ENCODE peak calls at places on chromosomes 11 and 22, in four cellular contexts. One of them, this sample, is unnamed.

GRCh38 chr11:118908931-118909618 is 16.7 kb downstream of the BCL9L start:
- DNase-seq in A549: no peak
- DNase-seq in GM12878: no peak
- DNase-seq in K562: no peak
- DNase-seq in this sample: peak

GRCh38 chr22:19455585-19456370 is 8.3 kb upstream of the C22orf39 start:
- DNase-seq in A549: no peak
- DNase-seq in K562: no peak
- DNase-seq in GM12878: no peak
- DNase-seq in this sample: peak

GRCh38 chr11:66008468-66009101 is 3.2 kb upstream of the CST6 start:
- DNase-seq in GM12878: no peak
- DNase-seq in K562: no peak
- DNase-seq in A549: no peak
- DNase-seq in this sample: no peak

GRCh38 chr22:21866821-21867527 is 471 bp downstream of the MAPK1 start:
- DNase-seq in GM12878: no peak
- DNase-seq in K562: peak
- DNase-seq in A549: no peak
- DNase-seq in this sample: no peak

GRCh38 chr22:46725096-46725495 is 13.0 kb downstream of the CERK start:
- DNase-seq in GM12878: no peak
- DNase-seq in K562: no peak
- DNase-seq in A549: no peak
- DNase-seq in this sample: no peak

GRCh38 chr22:47166446-47167016 is 404.1 kb downstream of the TBC1D22A start:
- DNase-seq in A549: no peak
- DNase-seq in K562: no peak
- DNase-seq in GM12878: no peak
- DNase-seq in this sample: no peak

GRCh38 chr11:8693010-8693551 is 10.5 kb downstream of the RPL27A start:
- DNase-seq in GM12878: no peak
- DNase-seq in K562: no peak
- DNase-seq in A549: no peak
- DNase-seq in this sample: peak

GRCh38 chr11:96607890-96608558 is 218.2 kb downstream of the JRKL start:
- DNase-seq in GM12878: no peak
- DNase-seq in A549: no peak
- DNase-seq in K562: no peak
- DNase-seq in this sample: no peak

GRCh38 chr22:27115816-27116256 is 458.4 kb downstream of the MIAT start:
- DNase-seq in A549: peak
- DNase-seq in GM12878: no peak
- DNase-seq in K562: no peak
- DNase-seq in this sample: peak

GRCh38 chr22:27792452-27793165 is 8.9 kb downstream of the MN1 start:
- DNase-seq in GM12878: no peak
- DNase-seq in A549: no peak
- DNase-seq in K562: no peak
- DNase-seq in this sample: no peak

GRCh38 chr11:121538054-121538453 is 85.3 kb upstream of the SORL1-AS1 start:
- DNase-seq in A549: no peak
- DNase-seq in GM12878: peak
- DNase-seq in K562: no peak
- DNase-seq in this sample: no peak

GRCh38 chr11:3836903-3837302 is 3.9 kb downstream of the RHOG start:
- DNase-seq in K562: peak
- DNase-seq in GM12878: no peak
- DNase-seq in A549: no peak
- DNase-seq in this sample: no peak

GRCh38 chr11:84714316-84714780 is 912.8 kb downstream of the DLG2 start:
- DNase-seq in A549: peak
- DNase-seq in GM12878: no peak
- DNase-seq in K562: peak
- DNase-seq in this sample: peak

GRCh38 chr11:19018901-19019300 is 41.6 kb downstream of the MRGPRX2 start:
- DNase-seq in GM12878: no peak
- DNase-seq in A549: no peak
- DNase-seq in K562: no peak
- DNase-seq in this sample: no peak

GRCh38 chr11:106156290-106156937 is 79.0 kb downstream of the AASDHPPT start:
- DNase-seq in K562: peak
- DNase-seq in GM12878: peak
- DNase-seq in A549: peak
- DNase-seq in this sample: peak

GRCh38 chr11:114569781-114570180 is 10.1 kb upstream of the NXPE1 start:
- DNase-seq in A549: no peak
- DNase-seq in GM12878: no peak
- DNase-seq in K562: no peak
- DNase-seq in this sample: no peak

GRCh38 chr11:70307176-70307575 is 36.7 kb downstream of the PPFIA1 start:
- DNase-seq in A549: no peak
- DNase-seq in GM12878: no peak
- DNase-seq in K562: no peak
- DNase-seq in this sample: no peak

GRCh38 chr11:9992306-9992705 is 301.7 kb downstream of the SBF2 start:
- DNase-seq in A549: no peak
- DNase-seq in K562: no peak
- DNase-seq in GM12878: no peak
- DNase-seq in this sample: peak

GRCh38 chr11:96827164-96827563 is 437.4 kb downstream of the JRKL start:
- DNase-seq in A549: no peak
- DNase-seq in GM12878: no peak
- DNase-seq in K562: no peak
- DNase-seq in this sample: peak

GRCh38 chr11:18100926-18101656 is 4.8 kb downstream of the SAAL1 start:
- DNase-seq in A549: no peak
- DNase-seq in GM12878: no peak
- DNase-seq in K562: no peak
- DNase-seq in this sample: no peak

GRCh38 chr11:114089748-114090147 is 30.2 kb downstream of the ZBTB16 start:
- DNase-seq in GM12878: no peak
- DNase-seq in K562: no peak
- DNase-seq in A549: no peak
- DNase-seq in this sample: no peak

GRCh38 chr22:45200862-45201511 is 37.3 kb downstream of the NUP50 start:
- DNase-seq in GM12878: no peak
- DNase-seq in K562: no peak
- DNase-seq in A549: no peak
- DNase-seq in this sample: peak

GRCh38 chr11:74370122-74370521 is 28.1 kb downstream of the PGM2L1 start:
- DNase-seq in GM12878: no peak
- DNase-seq in K562: no peak
- DNase-seq in A549: no peak
- DNase-seq in this sample: no peak

GRCh38 chr11:208177-208916 is 839 bp downstream of the RIC8A start:
- DNase-seq in K562: peak
- DNase-seq in A549: peak
- DNase-seq in GM12878: no peak
- DNase-seq in this sample: peak

DNA sequence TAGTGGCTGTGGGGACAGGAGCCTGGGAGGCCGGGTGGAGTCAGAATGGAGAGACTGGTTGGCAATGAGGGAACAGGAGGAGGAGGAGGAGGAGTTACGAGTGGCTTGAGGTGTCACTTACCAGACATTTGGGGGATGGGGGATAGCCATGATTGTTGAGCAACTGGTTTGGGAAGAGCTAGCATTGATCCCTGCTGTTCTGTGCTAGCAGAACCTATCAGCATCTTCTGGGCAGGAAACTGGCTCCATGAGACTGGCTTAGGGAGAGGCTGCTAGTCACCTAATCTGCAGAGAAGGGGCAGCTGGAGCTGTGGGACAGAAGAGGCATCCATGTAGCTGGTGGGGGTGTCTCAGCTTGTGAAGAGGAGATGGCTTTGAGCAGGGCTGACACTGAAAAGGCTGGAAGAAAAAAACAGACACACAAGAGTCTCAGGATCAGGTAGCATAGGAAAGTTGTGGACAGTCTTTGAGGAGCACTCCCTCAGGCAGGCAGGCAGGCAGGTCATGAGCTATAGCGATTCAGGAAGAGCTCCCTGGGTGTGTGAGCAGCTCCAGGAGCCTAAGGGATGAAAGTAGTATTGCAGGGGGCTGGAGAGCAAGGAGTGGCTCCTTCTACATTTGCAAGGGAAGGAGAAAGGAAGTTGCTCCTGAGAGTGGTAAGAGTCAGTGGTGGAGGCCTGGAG is 22.3 kb downstream of the PIK3IP1 start:
- DNase-seq in A549: no peak
- DNase-seq in K562: no peak
- DNase-seq in GM12878: no peak
- DNase-seq in this sample: no peak
- TF ChIP-seq ELK1 in A549: no peak
- TF ChIP-seq ELK1 in K562: no peak
- TF ChIP-seq ELK1 in GM12878: no peak
- TF ChIP-seq ELK1 in this sample: no peak

GRCh38 chr11:117070016-117070415 is 28.2 kb downstream of the SIK3 start:
- DNase-seq in GM12878: no peak
- DNase-seq in A549: no peak
- DNase-seq in K562: no peak
- DNase-seq in this sample: peak
- TF ChIP-seq ELK1 in GM12878: no peak
- TF ChIP-seq ELK1 in A549: no peak
- TF ChIP-seq ELK1 in K562: no peak
- TF ChIP-seq ELK1 in this sample: no peak

GRCh38 chr11:57324154-57324885 is 432 bp downstream of the TNKS1BP1 start:
- DNase-seq in A549: peak
- DNase-seq in K562: peak
- DNase-seq in GM12878: no peak
- DNase-seq in this sample: peak
- TF ChIP-seq ELK1 in A549: no peak
- TF ChIP-seq ELK1 in K562: no peak
- TF ChIP-seq ELK1 in GM12878: no peak
- TF ChIP-seq ELK1 in this sample: no peak

GRCh38 chr11:48036011-48036410 is 55.7 kb downstream of the PTPRJ start:
- DNase-seq in K562: no peak
- DNase-seq in GM12878: no peak
- DNase-seq in A549: no peak
- DNase-seq in this sample: peak
- TF ChIP-seq ELK1 in K562: no peak
- TF ChIP-seq ELK1 in GM12878: no peak
- TF ChIP-seq ELK1 in A549: no peak
- TF ChIP-seq ELK1 in this sample: no peak

GRCh38 chr11:68031136-68031459 is 617 bp downstream of the NDUFS8 start:
- DNase-seq in GM12878: no peak
- DNase-seq in K562: no peak
- DNase-seq in A549: no peak
- DNase-seq in this sample: no peak

GRCh38 chr11:68035266-68035876 is 3.5 kb upstream of the TCIRG1 start:
- DNase-seq in GM12878: no peak
- DNase-seq in A549: no peak
- DNase-seq in K562: no peak
- DNase-seq in this sample: no peak

GRCh38 chr11:68033708-68034045 is 3.2 kb downstream of the NDUFS8 start:
- DNase-seq in A549: no peak
- DNase-seq in K562: no peak
- DNase-seq in GM12878: no peak
- DNase-seq in this sample: no peak

GRCh38 chr11:68032003-68032402 is 1.5 kb downstream of the NDUFS8 start:
- DNase-seq in GM12878: no peak
- DNase-seq in A549: no peak
- DNase-seq in K562: no peak
- DNase-seq in this sample: no peak

GRCh38 chr11:68032997-68033707 is 2.7 kb downstream of the NDUFS8 start:
- DNase-seq in A549: no peak
- DNase-seq in GM12878: no peak
- DNase-seq in K562: no peak
- DNase-seq in this sample: no peak
- TF ChIP-seq ELK1 in A549: no peak
- TF ChIP-seq ELK1 in GM12878: no peak
- TF ChIP-seq ELK1 in K562: no peak
- TF ChIP-seq ELK1 in this sample: no peak

DNA sequence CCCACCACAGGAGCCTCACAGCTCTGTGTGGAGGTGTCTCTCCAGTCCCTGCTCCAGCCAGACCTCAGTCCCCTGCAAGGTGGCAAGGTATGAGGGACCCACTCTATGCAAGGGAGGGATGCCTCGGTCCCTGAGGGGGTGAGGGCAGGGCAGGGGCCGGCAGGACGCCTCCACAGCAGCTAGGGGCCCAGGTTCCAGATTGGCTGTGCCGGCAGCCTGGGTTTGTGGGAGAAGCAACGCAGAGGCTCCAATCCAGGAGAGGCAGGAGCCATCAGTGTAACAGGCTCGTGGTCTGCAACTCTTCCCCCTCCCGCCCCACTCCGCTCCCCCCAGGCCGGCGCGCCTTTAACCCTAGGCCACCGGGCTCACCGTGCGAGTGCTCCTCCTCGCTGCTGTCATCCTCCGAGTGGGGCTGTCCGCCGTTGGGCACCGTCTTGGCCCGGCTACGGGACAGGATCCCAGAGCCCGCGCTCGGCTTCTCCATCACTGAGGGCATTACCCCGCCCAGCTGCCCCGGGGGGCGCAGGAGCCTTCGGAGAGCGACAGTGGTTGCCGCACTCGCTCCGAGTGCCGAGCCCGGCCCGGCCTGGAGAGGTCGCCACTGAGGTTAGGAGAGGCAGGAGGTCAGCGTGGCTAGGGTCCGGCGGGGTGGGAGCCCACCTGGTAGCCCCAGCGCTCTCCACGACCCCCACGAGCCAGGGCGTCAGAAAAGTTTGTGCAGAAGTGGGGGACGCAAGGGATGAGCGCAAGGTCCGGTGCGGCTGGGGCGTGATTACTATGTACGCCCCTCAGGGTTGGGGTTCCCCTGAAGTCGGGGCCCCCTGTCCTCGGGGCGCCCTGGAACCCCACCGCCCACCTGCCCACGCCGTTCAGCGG is 765 bp downstream of the RCOR2 start:
- DNase-seq in A549: peak
- DNase-seq in K562: peak
- DNase-seq in GM12878: no peak
- DNase-seq in this sample: no peak
- TF ChIP-seq ELK1 in A549: no peak
- TF ChIP-seq ELK1 in K562: no peak
- TF ChIP-seq ELK1 in GM12878: no peak
- TF ChIP-seq ELK1 in this sample: no peak

GRCh38 chr11:1668911-1669473 is 28.0 kb upstream of the KRTAP5-6 start:
- DNase-seq in A549: no peak
- DNase-seq in K562: no peak
- DNase-seq in GM12878: no peak
- DNase-seq in this sample: no peak

GRCh38 chr11:1671658-1672057 is 25.3 kb upstream of the KRTAP5-6 start:
- DNase-seq in GM12878: no peak
- DNase-seq in A549: no peak
- DNase-seq in K562: no peak
- DNase-seq in this sample: no peak

GRCh38 chr11:1667906-1668305 is 29.1 kb upstream of the KRTAP5-6 start:
- DNase-seq in GM12878: no peak
- DNase-seq in K562: no peak
- DNase-seq in A549: no peak
- DNase-seq in this sample: no peak

GRCh38 chr11:1670928-1671371 is 26.0 kb upstream of the KRTAP5-6 start:
- DNase-seq in A549: no peak
- DNase-seq in GM12878: no peak
- DNase-seq in K562: no peak
- DNase-seq in this sample: no peak

GRCh38 chr11:1669546-1670218 is 27.3 kb upstream of the KRTAP5-6 start:
- DNase-seq in K562: no peak
- DNase-seq in GM12878: no peak
- DNase-seq in A549: no peak
- DNase-seq in this sample: no peak
- TF ChIP-seq ELK1 in K562: no peak
- TF ChIP-seq ELK1 in GM12878: no peak
- TF ChIP-seq ELK1 in A549: no peak
- TF ChIP-seq ELK1 in this sample: no peak

This sample was measured in IMR-90.